ENCODE peak calls at places on chromosome 7, in five cellular contexts. D is upper lobe of right lung, H is OCI-LY7, J is heart right ventricle, T is psoas muscle. P is an unnamed sample. For H3K9me3, the result is how much of the 10 kb centered on the place peaks cover.

GRCh38 chr7:95955748-95956147 is 183.4 kb downstream of the DYNC1I1 start:
- DNase-seq in D (no peak), H (no peak), J (no peak), T (no peak), P (no peak)

GRCh38 chr7:130883928-130884327 is 149.9 kb upstream of the KLF14 start:
- DNase-seq in D (no peak), H (no peak), J (no peak), T (no peak), P (no peak)

GRCh38 chr7:87148332-87148955 is 3.8 kb upstream of the DMTF1 start:
- DNase-seq in D (no peak), H (peak), J (no peak), T (no peak), P (no peak)

GRCh38 chr7:100546129-100546867 is 7.3 kb downstream of the AGFG2 start:
- DNase-seq in D (no peak), H (no peak), J (no peak), T (no peak), P (no peak)

GRCh38 chr7:45980973-45981372 is 59.9 kb upstream of the IGFBP3 start:
- DNase-seq in D (no peak), H (no peak), J (no peak), T (no peak), P (no peak)

GRCh38 chr7:131147604-131148003 is 180.1 kb upstream of the MKLN1 start:
- DNase-seq in D (no peak), H (no peak), J (no peak), T (no peak), P (no peak)

GRCh38 chr7:126791306-126791705 is 461.4 kb downstream of the GRM8 start:
- DNase-seq in D (no peak), H (no peak), J (no peak), T (no peak), P (no peak)

GRCh38 chr7:66099551-66100407 is 14.9 kb upstream of the CRCP start:
- DNase-seq in D (peak), H (peak), J (peak), T (peak), P (peak)

GRCh38 chr7:82443044-82443800 is at the start of gene CACNA2D1:
- DNase-seq in D (peak), H (no peak), J (peak), T (peak), P (peak)

GRCh38 chr7:111992601-111993000 is 213.6 kb downstream of the DOCK4 start:
- DNase-seq in D (no peak), H (no peak), J (no peak), T (no peak), P (no peak)

GRCh38 chr7:99837649-99838361 is 10.0 kb downstream of the CYP3A43 start:
- DNase-seq in D (no peak), H (peak), J (no peak), T (no peak), P (no peak)

GRCh38 chr7:155188821-155189599 is 108.7 kb upstream of the INSIG1 start:
- DNase-seq in D (no peak), H (no peak), J (no peak), T (no peak), P (no peak)

GRCh38 chr7:151384776-151385625 is 24.8 kb downstream of the WDR86 start:
- DNase-seq in D (peak), H (no peak), J (no peak), T (peak), P (no peak)

DNA sequence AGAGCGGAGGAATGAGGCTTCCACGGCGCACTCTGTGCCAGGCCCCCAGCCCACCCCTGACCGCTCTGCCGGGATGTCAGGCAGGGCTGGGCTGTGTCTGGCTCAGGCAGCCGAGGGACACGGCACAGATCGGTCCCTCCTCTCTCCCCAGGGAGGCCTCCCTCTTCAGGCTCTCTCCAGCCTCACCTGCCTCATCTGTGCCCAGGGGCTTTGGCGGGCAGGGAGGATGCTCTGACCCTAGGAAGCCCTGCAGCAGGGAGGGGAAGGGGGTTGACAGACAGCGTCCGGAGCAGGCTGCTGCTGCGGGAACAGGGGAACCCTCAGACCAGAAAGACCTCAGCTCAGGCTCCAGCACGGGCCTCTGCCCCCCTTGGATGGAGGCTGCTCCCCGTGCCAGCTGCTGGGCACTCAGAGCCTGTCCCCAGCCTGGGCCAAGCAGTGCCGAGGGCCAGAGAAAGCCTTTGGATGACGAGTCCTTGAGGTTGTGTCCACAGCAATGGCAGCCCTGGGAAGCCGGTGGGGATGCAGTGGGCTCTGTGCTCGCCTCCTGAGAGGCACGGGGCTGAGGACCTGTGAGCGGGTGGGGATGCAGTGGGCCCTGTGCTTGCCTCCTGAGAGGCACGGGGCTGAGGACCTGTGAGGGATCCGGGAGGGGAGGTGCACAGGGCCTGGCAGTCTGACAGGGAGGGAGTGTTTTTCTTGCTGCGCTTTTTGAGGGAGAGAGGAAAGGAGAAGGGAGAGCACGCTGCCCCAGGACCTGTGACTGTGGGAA is 66.9 kb downstream of the FOXL3 start:
- DNase-seq in D (no peak), H (no peak), J (no peak), T (no peak), P (peak)
- H3K9me3 ChIP-seq in D (under half), H (under half), J (under half), T (under half), P (under half)

DNA sequence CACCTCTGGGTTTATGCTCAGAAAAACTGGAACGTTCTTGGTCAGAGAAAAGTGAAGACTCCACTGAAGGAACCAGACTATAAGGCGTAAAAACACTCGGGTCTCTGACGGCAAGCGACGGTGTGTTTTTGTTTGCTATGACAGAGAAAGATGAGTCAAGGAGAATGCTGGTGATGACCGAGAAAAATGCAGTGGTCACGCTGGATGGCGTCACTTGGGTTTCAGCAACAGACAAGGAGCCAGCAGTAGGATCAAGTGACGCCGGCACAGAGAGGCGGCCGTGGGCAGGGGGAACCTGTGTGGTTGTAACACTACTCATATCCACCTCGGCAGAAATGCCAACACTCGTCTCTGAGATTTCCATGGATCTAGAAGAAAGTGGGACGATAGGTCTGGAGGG is 63.4 kb downstream of the KIAA1549 start:
- DNase-seq in D (no peak), H (no peak), J (no peak), T (no peak), P (no peak)
- H3K4me3 ChIP-seq in D (no peak), H (no peak), J (no peak), T (no peak), P (no peak)

GRCh38 chr7:23418046-23418445 is 52.2 kb downstream of the IGF2BP3 start:
- DNase-seq in D (no peak), H (no peak), J (no peak), T (no peak), P (no peak)
- TF ChIP-seq CTCF in D (no peak), H (no peak), J (no peak), T (no peak), P (no peak)

DNA sequence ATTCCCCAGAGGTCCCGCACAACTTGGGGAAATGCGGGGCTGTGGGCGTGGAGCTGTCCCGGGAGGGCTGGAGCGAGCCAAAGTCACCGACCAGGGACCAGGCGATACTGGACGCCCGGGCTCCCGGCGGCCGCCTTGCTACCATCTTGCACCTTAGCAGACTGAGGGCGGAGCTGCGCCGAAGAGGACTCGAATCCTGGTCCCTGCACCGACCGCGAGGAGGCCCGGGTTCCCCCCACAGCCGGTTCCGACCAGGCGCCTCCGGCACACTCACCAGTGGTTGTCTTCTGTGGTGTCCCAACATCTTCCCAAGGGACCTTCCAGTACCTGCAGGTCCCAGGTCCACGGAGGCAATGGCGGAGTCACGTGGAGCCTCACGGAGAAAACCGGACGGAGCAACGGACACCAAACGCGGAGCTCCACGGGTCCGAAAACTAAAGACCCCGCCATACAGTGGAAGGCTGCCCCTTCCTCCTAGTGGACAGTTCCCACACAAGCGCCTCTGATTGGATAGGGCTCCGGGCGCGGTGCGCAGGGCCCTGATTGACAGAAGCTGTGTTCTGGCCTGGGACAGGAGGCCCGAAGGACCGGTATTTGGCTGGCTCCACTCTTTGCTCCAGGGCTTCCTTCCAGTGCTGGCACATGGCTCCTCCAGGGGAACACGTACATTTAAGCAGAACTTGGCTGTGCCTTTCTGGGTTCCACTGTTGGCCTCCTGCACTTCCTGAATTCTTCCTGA is 124.6 kb upstream of the ZNF479 start:
- DNase-seq in D (no peak), H (no peak), J (no peak), T (no peak), P (peak)
- H3K9me3 ChIP-seq in D (under half), H (under half), J (half or more), T (under half), P (half or more)

GRCh38 chr7:49773939-49774458 is 561 bp downstream of the VWC2 start:
- DNase-seq in D (no peak), H (no peak), J (peak), T (no peak), P (peak)
- H3K4me3 ChIP-seq in D (peak), H (no peak), J (peak), T (peak), P (peak)

GRCh38 chr7:136009488-136010079 is 32.4 kb upstream of the MTPN start:
- DNase-seq in D (no peak), H (peak), J (no peak), T (no peak), P (no peak)
- TF ChIP-seq CTCF in D (peak), H (peak), J (peak), T (peak), P (peak)

GRCh38 chr7:13032524-13032923 is 345.1 kb downstream of the ARL4A start:
- DNase-seq in D (no peak), H (no peak), J (no peak), T (no peak), P (no peak)
- H3K9me3 ChIP-seq in D (under half), H (under half), J (under half), T (under half), P (under half)

DNA sequence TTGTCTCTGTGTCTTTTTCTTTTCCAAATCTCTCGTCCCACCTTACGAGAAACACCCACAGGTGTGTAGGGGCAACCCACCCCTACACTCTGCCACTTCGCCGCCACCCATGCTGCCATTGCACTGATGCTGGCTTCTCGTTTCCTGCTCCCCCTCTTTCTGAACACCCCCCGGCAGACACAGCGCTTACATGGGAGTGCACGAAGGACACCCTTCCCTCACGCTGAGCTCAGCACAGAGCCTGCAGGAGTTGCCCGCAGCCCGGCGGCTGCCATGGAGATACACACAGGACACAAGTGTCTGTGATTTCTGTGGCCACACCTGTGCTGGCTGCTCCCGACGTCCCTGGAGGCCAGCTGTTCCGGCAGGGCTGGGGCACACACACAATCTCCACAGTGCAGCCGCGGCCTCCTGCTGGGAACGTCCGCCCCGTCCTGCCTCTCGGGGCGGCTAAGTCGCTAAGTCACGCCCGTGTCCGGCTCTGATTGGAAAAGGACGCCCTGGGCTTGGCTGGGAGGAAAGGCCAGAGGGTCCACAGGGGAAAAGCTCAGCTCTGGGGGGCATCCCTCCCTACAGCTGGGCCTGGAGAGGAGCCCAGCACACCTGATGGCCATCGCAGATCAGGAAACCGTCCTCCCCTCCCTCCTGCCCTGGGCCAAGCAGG is 349.8 kb downstream of the PTPRN2 start:
- DNase-seq in D (peak), H (no peak), J (no peak), T (no peak), P (no peak)
- H3K4me3 ChIP-seq in D (no peak), H (no peak), J (no peak), T (no peak), P (no peak)

GRCh38 chr7:105489409-105489808 is 32.7 kb downstream of the PUS7 start:
- DNase-seq in D (no peak), H (no peak), J (no peak), T (no peak), P (no peak)

GRCh38 chr7:105493196-105493927 is 28.7 kb downstream of the PUS7 start:
- DNase-seq in D (no peak), H (no peak), J (no peak), T (no peak), P (no peak)

GRCh38 chr7:105487559-105488218 is 34.4 kb downstream of the PUS7 start:
- DNase-seq in D (no peak), H (peak), J (no peak), T (no peak), P (no peak)

GRCh38 chr7:105493928-105494325 is 28.1 kb downstream of the PUS7 start:
- DNase-seq in D (no peak), H (no peak), J (no peak), T (no peak), P (no peak)

DNA sequence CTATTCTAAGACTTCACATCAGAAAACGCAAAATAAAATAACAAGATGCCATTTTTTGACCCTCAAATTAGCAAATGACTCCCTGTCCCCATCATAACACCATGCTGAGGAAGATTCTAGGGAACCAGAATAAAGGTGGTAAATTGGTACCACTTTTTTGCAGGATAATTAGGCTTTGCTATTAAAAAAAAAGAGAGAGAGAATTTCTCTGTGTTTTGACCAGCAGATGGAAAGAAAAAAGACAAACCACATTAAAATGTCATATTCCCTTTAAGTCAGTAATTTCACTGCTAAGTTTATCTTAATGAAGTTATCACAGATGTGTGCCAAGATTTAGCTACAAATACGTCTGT is 33.9 kb downstream of the PUS7 start:
- DNase-seq in D (no peak), H (no peak), J (no peak), T (no peak), P (no peak)
- TF ChIP-seq CTCF in D (no peak), H (peak), J (no peak), T (no peak), P (no peak)

P was measured in left lung.